ENCODE peak calls at places on chromosomes 5 and 9, in ten cellular contexts. One of them, this sample, is unnamed.

GRCh38 chr5:126686451-126687126 is 85.8 kb downstream of the PHAX start:
- DNase-seq in C1 segment of cervical spinal cord: no peak
- DNase-seq in left ventricle myocardium superior: no peak
- DNase-seq in activated naive CD8-positive, alpha-beta T cell treated with anti-CD3 and anti-CD28 coated beads, Interleukin-2, amount 50 U/mL, for 24 hours: no peak
- DNase-seq in effector memory CD8-positive, alpha-beta T cell: no peak
- DNase-seq in endothelial cell: no peak
- DNase-seq in psoas muscle: no peak
- DNase-seq in activated naive CD4-positive, alpha-beta T cell treated with Interleukin-2 at 50 U/mL for 16 hours: no peak
- DNase-seq in right cardiac atrium: no peak
- DNase-seq in posterior cingulate gyrus: no peak
- DNase-seq in this sample: no peak

GRCh38 chr5:38650540-38651275 is 94.3 kb upstream of the LIFR start:
- DNase-seq in C1 segment of cervical spinal cord: no peak
- DNase-seq in left ventricle myocardium superior: no peak
- DNase-seq in activated naive CD8-positive, alpha-beta T cell treated with anti-CD3 and anti-CD28 coated beads, Interleukin-2, amount 50 U/mL, for 24 hours: no peak
- DNase-seq in effector memory CD8-positive, alpha-beta T cell: no peak
- DNase-seq in endothelial cell: no peak
- DNase-seq in psoas muscle: no peak
- DNase-seq in activated naive CD4-positive, alpha-beta T cell treated with Interleukin-2 at 50 U/mL for 16 hours: no peak
- DNase-seq in right cardiac atrium: no peak
- DNase-seq in posterior cingulate gyrus: no peak
- DNase-seq in this sample: no peak

GRCh38 chr5:80884851-80885697 is 75.1 kb upstream of the RASGRF2 start:
- DNase-seq in C1 segment of cervical spinal cord: no peak
- DNase-seq in left ventricle myocardium superior: no peak
- DNase-seq in activated naive CD8-positive, alpha-beta T cell treated with anti-CD3 and anti-CD28 coated beads, Interleukin-2, amount 50 U/mL, for 24 hours: no peak
- DNase-seq in effector memory CD8-positive, alpha-beta T cell: no peak
- DNase-seq in endothelial cell: no peak
- DNase-seq in psoas muscle: no peak
- DNase-seq in activated naive CD4-positive, alpha-beta T cell treated with Interleukin-2 at 50 U/mL for 16 hours: no peak
- DNase-seq in right cardiac atrium: no peak
- DNase-seq in posterior cingulate gyrus: no peak
- DNase-seq in this sample: no peak

GRCh38 chr9:69976165-69976564 is 67.5 kb upstream of the MAMDC2 start:
- DNase-seq in C1 segment of cervical spinal cord: no peak
- DNase-seq in left ventricle myocardium superior: no peak
- DNase-seq in activated naive CD8-positive, alpha-beta T cell treated with anti-CD3 and anti-CD28 coated beads, Interleukin-2, amount 50 U/mL, for 24 hours: no peak
- DNase-seq in effector memory CD8-positive, alpha-beta T cell: no peak
- DNase-seq in endothelial cell: peak; percentile 4
- DNase-seq in psoas muscle: no peak
- DNase-seq in activated naive CD4-positive, alpha-beta T cell treated with Interleukin-2 at 50 U/mL for 16 hours: no peak
- DNase-seq in right cardiac atrium: no peak
- DNase-seq in posterior cingulate gyrus: no peak
- DNase-seq in this sample: no peak

GRCh38 chr5:144309265-144309664 is 138.6 kb downstream of the KCTD16 start:
- DNase-seq in C1 segment of cervical spinal cord: no peak
- DNase-seq in left ventricle myocardium superior: no peak
- DNase-seq in activated naive CD8-positive, alpha-beta T cell treated with anti-CD3 and anti-CD28 coated beads, Interleukin-2, amount 50 U/mL, for 24 hours: no peak
- DNase-seq in effector memory CD8-positive, alpha-beta T cell: no peak
- DNase-seq in endothelial cell: no peak
- DNase-seq in psoas muscle: no peak
- DNase-seq in activated naive CD4-positive, alpha-beta T cell treated with Interleukin-2 at 50 U/mL for 16 hours: no peak
- DNase-seq in right cardiac atrium: no peak
- DNase-seq in posterior cingulate gyrus: no peak
- DNase-seq in this sample: no peak

GRCh38 chr9:21043841-21044240 is 12.4 kb upstream of the HACD4 start:
- DNase-seq in C1 segment of cervical spinal cord: no peak
- DNase-seq in left ventricle myocardium superior: no peak
- DNase-seq in activated naive CD8-positive, alpha-beta T cell treated with anti-CD3 and anti-CD28 coated beads, Interleukin-2, amount 50 U/mL, for 24 hours: no peak
- DNase-seq in effector memory CD8-positive, alpha-beta T cell: no peak
- DNase-seq in endothelial cell: no peak
- DNase-seq in psoas muscle: no peak
- DNase-seq in activated naive CD4-positive, alpha-beta T cell treated with Interleukin-2 at 50 U/mL for 16 hours: no peak
- DNase-seq in right cardiac atrium: no peak
- DNase-seq in posterior cingulate gyrus: no peak
- DNase-seq in this sample: no peak

GRCh38 chr9:137311171-137311970 is 9.3 kb upstream of the NRARP start:
- DNase-seq in C1 segment of cervical spinal cord: no peak
- DNase-seq in left ventricle myocardium superior: no peak
- DNase-seq in activated naive CD8-positive, alpha-beta T cell treated with anti-CD3 and anti-CD28 coated beads, Interleukin-2, amount 50 U/mL, for 24 hours: no peak
- DNase-seq in effector memory CD8-positive, alpha-beta T cell: no peak
- DNase-seq in endothelial cell: no peak
- DNase-seq in psoas muscle: peak; percentile 52
- DNase-seq in activated naive CD4-positive, alpha-beta T cell treated with Interleukin-2 at 50 U/mL for 16 hours: no peak
- DNase-seq in right cardiac atrium: peak; percentile 62
- DNase-seq in posterior cingulate gyrus: no peak
- DNase-seq in this sample: peak; percentile 52

GRCh38 chr9:133275105-133276000 is at the start of gene ABO:
- DNase-seq in C1 segment of cervical spinal cord: no peak
- DNase-seq in left ventricle myocardium superior: peak; percentile 74
- DNase-seq in activated naive CD8-positive, alpha-beta T cell treated with anti-CD3 and anti-CD28 coated beads, Interleukin-2, amount 50 U/mL, for 24 hours: no peak
- DNase-seq in effector memory CD8-positive, alpha-beta T cell: no peak
- DNase-seq in endothelial cell: peak; percentile 45
- DNase-seq in psoas muscle: no peak
- DNase-seq in activated naive CD4-positive, alpha-beta T cell treated with Interleukin-2 at 50 U/mL for 16 hours: no peak
- DNase-seq in right cardiac atrium: peak; percentile 79
- DNase-seq in posterior cingulate gyrus: no peak
- DNase-seq in this sample: no peak

GRCh38 chr5:80620206-80620605 is 34.2 kb upstream of the MSH3 start:
- DNase-seq in C1 segment of cervical spinal cord: no peak
- DNase-seq in left ventricle myocardium superior: no peak
- DNase-seq in activated naive CD8-positive, alpha-beta T cell treated with anti-CD3 and anti-CD28 coated beads, Interleukin-2, amount 50 U/mL, for 24 hours: no peak
- DNase-seq in effector memory CD8-positive, alpha-beta T cell: no peak
- DNase-seq in endothelial cell: no peak
- DNase-seq in psoas muscle: no peak
- DNase-seq in activated naive CD4-positive, alpha-beta T cell treated with Interleukin-2 at 50 U/mL for 16 hours: no peak
- DNase-seq in right cardiac atrium: no peak
- DNase-seq in posterior cingulate gyrus: no peak
- DNase-seq in this sample: no peak

GRCh38 chr9:96350866-96351265 is 32.6 kb downstream of the SLC35D2 start:
- DNase-seq in C1 segment of cervical spinal cord: no peak
- DNase-seq in left ventricle myocardium superior: no peak
- DNase-seq in activated naive CD8-positive, alpha-beta T cell treated with anti-CD3 and anti-CD28 coated beads, Interleukin-2, amount 50 U/mL, for 24 hours: no peak
- DNase-seq in effector memory CD8-positive, alpha-beta T cell: no peak
- DNase-seq in endothelial cell: no peak
- DNase-seq in psoas muscle: no peak
- DNase-seq in activated naive CD4-positive, alpha-beta T cell treated with Interleukin-2 at 50 U/mL for 16 hours: no peak
- DNase-seq in right cardiac atrium: no peak
- DNase-seq in posterior cingulate gyrus: no peak
- DNase-seq in this sample: no peak

GRCh38 chr5:32735512-32735911 is 24.4 kb downstream of the NPR3 start:
- DNase-seq in C1 segment of cervical spinal cord: no peak
- DNase-seq in left ventricle myocardium superior: peak; percentile 46
- DNase-seq in activated naive CD8-positive, alpha-beta T cell treated with anti-CD3 and anti-CD28 coated beads, Interleukin-2, amount 50 U/mL, for 24 hours: no peak
- DNase-seq in effector memory CD8-positive, alpha-beta T cell: no peak
- DNase-seq in endothelial cell: no peak
- DNase-seq in psoas muscle: no peak
- DNase-seq in activated naive CD4-positive, alpha-beta T cell treated with Interleukin-2 at 50 U/mL for 16 hours: no peak
- DNase-seq in right cardiac atrium: peak; percentile 75
- DNase-seq in posterior cingulate gyrus: no peak
- DNase-seq in this sample: no peak

GRCh38 chr5:31470608-31471007 is 61.3 kb downstream of the DROSHA start:
- DNase-seq in C1 segment of cervical spinal cord: no peak
- DNase-seq in left ventricle myocardium superior: peak; percentile 65
- DNase-seq in activated naive CD8-positive, alpha-beta T cell treated with anti-CD3 and anti-CD28 coated beads, Interleukin-2, amount 50 U/mL, for 24 hours: no peak
- DNase-seq in effector memory CD8-positive, alpha-beta T cell: no peak
- DNase-seq in endothelial cell: no peak
- DNase-seq in psoas muscle: peak; percentile 64
- DNase-seq in activated naive CD4-positive, alpha-beta T cell treated with Interleukin-2 at 50 U/mL for 16 hours: no peak
- DNase-seq in right cardiac atrium: peak; percentile 79
- DNase-seq in posterior cingulate gyrus: no peak
- DNase-seq in this sample: no peak

This sample was measured in ecto neural progenitor cell.